ENCODE peak calls at places on chromosomes 2 and 18, in six cellular contexts. One of them, this sample, is unnamed. For H3K4me1, the result is how much of the 10 kb centered on the place peaks cover.

GRCh38 chr2:171260471-171261424 is 100.1 kb upstream of the TLK1 start:
- DNase-seq in hepatocyte: no peak
- DNase-seq in uterus: no peak
- DNase-seq in body of pancreas: no peak
- DNase-seq in CD8-positive, alpha-beta T cell: no peak
- DNase-seq in PC-3: peak
- DNase-seq in this sample: no peak

GRCh38 chr2:210667726-210668125 is 111.3 kb downstream of the CPS1 start:
- DNase-seq in hepatocyte: no peak
- DNase-seq in body of pancreas: no peak
- DNase-seq in PC-3: no peak
- DNase-seq in CD8-positive, alpha-beta T cell: no peak
- DNase-seq in uterus: no peak
- DNase-seq in this sample: no peak

GRCh38 chr18:37403100-37403781 is 162.4 kb downstream of the CELF4 start:
- DNase-seq in uterus: no peak
- DNase-seq in body of pancreas: peak
- DNase-seq in CD8-positive, alpha-beta T cell: no peak
- DNase-seq in hepatocyte: peak
- DNase-seq in PC-3: peak
- DNase-seq in this sample: no peak

GRCh38 chr18:58416704-58417683 is 211.9 kb downstream of the ALPK2 start:
- DNase-seq in uterus: no peak
- DNase-seq in CD8-positive, alpha-beta T cell: no peak
- DNase-seq in hepatocyte: no peak
- DNase-seq in body of pancreas: no peak
- DNase-seq in PC-3: peak
- DNase-seq in this sample: no peak

GRCh38 chr18:22332590-22332989 is 85.1 kb downstream of the CTAGE1 start:
- DNase-seq in body of pancreas: no peak
- DNase-seq in uterus: no peak
- DNase-seq in hepatocyte: no peak
- DNase-seq in CD8-positive, alpha-beta T cell: no peak
- DNase-seq in PC-3: no peak
- DNase-seq in this sample: no peak

GRCh38 chr2:233772583-233772982 is 5.5 kb upstream of the MROH2A start:
- DNase-seq in body of pancreas: no peak
- DNase-seq in hepatocyte: no peak
- DNase-seq in CD8-positive, alpha-beta T cell: no peak
- DNase-seq in PC-3: no peak
- DNase-seq in uterus: no peak
- DNase-seq in this sample: no peak

GRCh38 chr2:104493698-104494097 is 360.2 kb upstream of the POU3F3 start:
- DNase-seq in uterus: no peak
- DNase-seq in hepatocyte: no peak
- DNase-seq in body of pancreas: no peak
- DNase-seq in CD8-positive, alpha-beta T cell: no peak
- DNase-seq in PC-3: no peak
- DNase-seq in this sample: no peak

GRCh38 chr18:79682481-79682880 is 2.9 kb downstream of the CTDP1 start:
- DNase-seq in PC-3: no peak
- DNase-seq in CD8-positive, alpha-beta T cell: no peak
- DNase-seq in body of pancreas: no peak
- DNase-seq in uterus: no peak
- DNase-seq in hepatocyte: no peak
- DNase-seq in this sample: peak

GRCh38 chr18:53747761-53748160 is 476.7 kb downstream of the MBD2 start:
- DNase-seq in uterus: no peak
- DNase-seq in hepatocyte: no peak
- DNase-seq in body of pancreas: no peak
- DNase-seq in PC-3: no peak
- DNase-seq in CD8-positive, alpha-beta T cell: no peak
- DNase-seq in this sample: no peak

GRCh38 chr2:15623481-15623796 is 31.8 kb downstream of the DDX1 start:
- DNase-seq in hepatocyte: no peak
- DNase-seq in CD8-positive, alpha-beta T cell: no peak
- DNase-seq in body of pancreas: no peak
- DNase-seq in PC-3: no peak
- DNase-seq in uterus: no peak
- DNase-seq in this sample: no peak

GRCh38 chr2:69979902-69980301 is 18.5 kb upstream of the ASPRV1 start:
- DNase-seq in PC-3: no peak
- DNase-seq in uterus: no peak
- DNase-seq in body of pancreas: no peak
- DNase-seq in CD8-positive, alpha-beta T cell: no peak
- DNase-seq in hepatocyte: no peak
- DNase-seq in this sample: peak

GRCh38 chr2:28606986-28607441 is 111.2 kb downstream of the PLB1 start:
- DNase-seq in uterus: peak
- DNase-seq in PC-3: no peak
- DNase-seq in CD8-positive, alpha-beta T cell: no peak
- DNase-seq in body of pancreas: no peak
- DNase-seq in hepatocyte: peak
- DNase-seq in this sample: no peak

GRCh38 chr2:197993830-197994229 is 189.4 kb downstream of the PLCL1 start:
- DNase-seq in CD8-positive, alpha-beta T cell: no peak
- DNase-seq in hepatocyte: no peak
- DNase-seq in body of pancreas: no peak
- DNase-seq in PC-3: no peak
- DNase-seq in uterus: no peak
- DNase-seq in this sample: no peak

GRCh38 chr2:47026738-47027531 is 111.3 kb upstream of the MCFD2 start:
- DNase-seq in CD8-positive, alpha-beta T cell: no peak
- DNase-seq in uterus: no peak
- DNase-seq in PC-3: no peak
- DNase-seq in hepatocyte: no peak
- DNase-seq in body of pancreas: no peak
- DNase-seq in this sample: no peak

GRCh38 chr18:489244-490023 is 11.1 kb downstream of the COLEC12 start:
- DNase-seq in body of pancreas: no peak
- DNase-seq in PC-3: peak
- DNase-seq in uterus: no peak
- DNase-seq in CD8-positive, alpha-beta T cell: no peak
- DNase-seq in hepatocyte: no peak
- DNase-seq in this sample: no peak

GRCh38 chr2:234978466-234979203 is 26.8 kb downstream of the SH3BP4 start:
- DNase-seq in uterus: no peak
- DNase-seq in body of pancreas: peak
- DNase-seq in CD8-positive, alpha-beta T cell: no peak
- DNase-seq in PC-3: peak
- DNase-seq in hepatocyte: no peak
- DNase-seq in this sample: no peak

GRCh38 chr2:195575879-195576391 is 81.1 kb upstream of the SLC39A10 start:
- DNase-seq in CD8-positive, alpha-beta T cell: no peak
- DNase-seq in body of pancreas: no peak
- DNase-seq in uterus: no peak
- DNase-seq in hepatocyte: peak
- DNase-seq in PC-3: peak
- DNase-seq in this sample: no peak

GRCh38 chr18:56890632-56891031 is 239.5 kb downstream of the WDR7 start:
- DNase-seq in PC-3: peak
- DNase-seq in CD8-positive, alpha-beta T cell: no peak
- DNase-seq in body of pancreas: no peak
- DNase-seq in hepatocyte: peak
- DNase-seq in uterus: no peak
- DNase-seq in this sample: no peak

GRCh38 chr18:9827856-9828793 is 57.6 kb upstream of the TXNDC2 start:
- DNase-seq in body of pancreas: peak
- DNase-seq in uterus: peak
- DNase-seq in hepatocyte: peak
- DNase-seq in CD8-positive, alpha-beta T cell: no peak
- DNase-seq in PC-3: peak
- DNase-seq in this sample: peak

GRCh38 chr2:28589746-28590463 is 94.0 kb downstream of the PLB1 start:
- DNase-seq in body of pancreas: no peak
- DNase-seq in hepatocyte: no peak
- DNase-seq in PC-3: no peak
- DNase-seq in uterus: no peak
- DNase-seq in CD8-positive, alpha-beta T cell: no peak
- DNase-seq in this sample: no peak

GRCh38 chr2:119431155-119431975 is at the start of gene TMEM37:
- DNase-seq in uterus: peak
- DNase-seq in body of pancreas: peak
- DNase-seq in CD8-positive, alpha-beta T cell: no peak
- DNase-seq in hepatocyte: peak
- DNase-seq in PC-3: peak
- DNase-seq in this sample: peak

GRCh38 chr18:41875094-41875780 is 79.8 kb upstream of the PIK3C3 start:
- DNase-seq in uterus: no peak
- DNase-seq in body of pancreas: no peak
- DNase-seq in CD8-positive, alpha-beta T cell: no peak
- DNase-seq in hepatocyte: no peak
- DNase-seq in PC-3: peak
- DNase-seq in this sample: no peak

GRCh38 chr2:36336321-36336720 is 19.3 kb upstream of the CRIM1 start:
- DNase-seq in uterus: no peak
- DNase-seq in hepatocyte: no peak
- DNase-seq in PC-3: no peak
- DNase-seq in body of pancreas: no peak
- DNase-seq in CD8-positive, alpha-beta T cell: no peak
- DNase-seq in this sample: no peak

GRCh38 chr2:85822766-85823165 is 66.0 kb downstream of the ST3GAL5 start:
- DNase-seq in PC-3: no peak
- DNase-seq in hepatocyte: no peak
- DNase-seq in uterus: no peak
- DNase-seq in CD8-positive, alpha-beta T cell: no peak
- DNase-seq in body of pancreas: no peak
- DNase-seq in this sample: no peak
- TF ChIP-seq CTCF in PC-3: no peak
- TF ChIP-seq CTCF in hepatocyte: no peak
- TF ChIP-seq CTCF in uterus: no peak
- TF ChIP-seq CTCF in CD8-positive, alpha-beta T cell: no peak
- TF ChIP-seq CTCF in body of pancreas: no peak
- TF ChIP-seq CTCF in this sample: no peak

GRCh38 chr2:62410015-62410453 is 96.0 kb downstream of the TMEM17 start:
- DNase-seq in PC-3: no peak
- DNase-seq in body of pancreas: no peak
- DNase-seq in hepatocyte: no peak
- DNase-seq in CD8-positive, alpha-beta T cell: no peak
- DNase-seq in uterus: no peak
- DNase-seq in this sample: no peak
- H3K4me1 ChIP-seq in PC-3: under half
- H3K4me1 ChIP-seq in body of pancreas: under half
- H3K4me1 ChIP-seq in hepatocyte: under half
- H3K4me1 ChIP-seq in CD8-positive, alpha-beta T cell: under half
- H3K4me1 ChIP-seq in uterus: under half
- H3K4me1 ChIP-seq in this sample: under half

GRCh38 chr2:51535763-51536162 is 503.8 kb upstream of the NRXN1 start:
- DNase-seq in uterus: no peak
- DNase-seq in PC-3: no peak
- DNase-seq in body of pancreas: no peak
- DNase-seq in CD8-positive, alpha-beta T cell: no peak
- DNase-seq in hepatocyte: no peak
- DNase-seq in this sample: no peak
- TF ChIP-seq CTCF in uterus: no peak
- TF ChIP-seq CTCF in PC-3: no peak
- TF ChIP-seq CTCF in body of pancreas: no peak
- TF ChIP-seq CTCF in CD8-positive, alpha-beta T cell: no peak
- TF ChIP-seq CTCF in hepatocyte: no peak
- TF ChIP-seq CTCF in this sample: no peak

GRCh38 chr2:223956267-223956666 is 996 bp upstream of the MRPL44 start:
- DNase-seq in body of pancreas: no peak
- DNase-seq in uterus: no peak
- DNase-seq in CD8-positive, alpha-beta T cell: no peak
- DNase-seq in hepatocyte: no peak
- DNase-seq in PC-3: no peak
- DNase-seq in this sample: no peak
- H3K4me1 ChIP-seq in body of pancreas: under half
- H3K4me1 ChIP-seq in uterus: under half
- H3K4me1 ChIP-seq in CD8-positive, alpha-beta T cell: under half
- H3K4me1 ChIP-seq in hepatocyte: under half
- H3K4me1 ChIP-seq in PC-3: under half
- H3K4me1 ChIP-seq in this sample: under half

GRCh38 chr18:48713302-48713701 is 174.5 kb downstream of the CTIF start:
- DNase-seq in body of pancreas: peak
- DNase-seq in CD8-positive, alpha-beta T cell: no peak
- DNase-seq in hepatocyte: no peak
- DNase-seq in PC-3: no peak
- DNase-seq in uterus: peak
- DNase-seq in this sample: no peak

GRCh38 chr18:48708807-48709206 is 170.0 kb downstream of the CTIF start:
- DNase-seq in hepatocyte: no peak
- DNase-seq in CD8-positive, alpha-beta T cell: no peak
- DNase-seq in uterus: no peak
- DNase-seq in body of pancreas: no peak
- DNase-seq in PC-3: no peak
- DNase-seq in this sample: no peak

GRCh38 chr18:48709371-48709770 is 170.5 kb downstream of the CTIF start:
- DNase-seq in hepatocyte: no peak
- DNase-seq in body of pancreas: no peak
- DNase-seq in CD8-positive, alpha-beta T cell: no peak
- DNase-seq in uterus: no peak
- DNase-seq in PC-3: no peak
- DNase-seq in this sample: no peak

GRCh38 chr18:48714873-48715272 is 176.0 kb downstream of the CTIF start:
- DNase-seq in PC-3: no peak
- DNase-seq in hepatocyte: peak
- DNase-seq in CD8-positive, alpha-beta T cell: no peak
- DNase-seq in body of pancreas: no peak
- DNase-seq in uterus: no peak
- DNase-seq in this sample: no peak

GRCh38 chr18:48711651-48712486 is 173.0 kb downstream of the CTIF start:
- DNase-seq in hepatocyte: peak
- DNase-seq in uterus: peak
- DNase-seq in PC-3: peak
- DNase-seq in body of pancreas: peak
- DNase-seq in CD8-positive, alpha-beta T cell: no peak
- DNase-seq in this sample: no peak
- TF ChIP-seq CTCF in hepatocyte: peak
- TF ChIP-seq CTCF in uterus: peak
- TF ChIP-seq CTCF in PC-3: peak
- TF ChIP-seq CTCF in body of pancreas: no peak
- TF ChIP-seq CTCF in CD8-positive, alpha-beta T cell: no peak
- TF ChIP-seq CTCF in this sample: peak

This sample was measured in Peyer's patch.